ENCODE peak calls at places on chromosome 15, in ten cellular contexts. One of them, this sample, is unnamed. For H3K4me1 and H3K36me3, the result is how much of the 10 kb centered on the place peaks cover.

GRCh38 chr15:39230205-39230916 is 350.5 kb upstream of the THBS1 start:
- DNase-seq in esophagus squamous epithelium: no peak
- DNase-seq in stomach: no peak
- DNase-seq in CD8-positive, alpha-beta memory T cell: no peak
- DNase-seq in breast epithelium: no peak
- DNase-seq in thyroid gland: no peak
- DNase-seq in lower lobe of right lung: no peak
- DNase-seq in sigmoid colon: no peak
- DNase-seq in spleen: no peak
- DNase-seq in endothelial cell of umbilical vein: peak
- DNase-seq in this sample: no peak

GRCh38 chr15:91970142-91970541 is 116.6 kb downstream of the SLCO3A1 start:
- DNase-seq in esophagus squamous epithelium: no peak
- DNase-seq in stomach: peak
- DNase-seq in CD8-positive, alpha-beta memory T cell: no peak
- DNase-seq in breast epithelium: no peak
- DNase-seq in thyroid gland: no peak
- DNase-seq in lower lobe of right lung: no peak
- DNase-seq in sigmoid colon: peak
- DNase-seq in spleen: no peak
- DNase-seq in endothelial cell of umbilical vein: no peak
- DNase-seq in this sample: no peak

GRCh38 chr15:37907136-37907535 is 27.3 kb upstream of the TMCO5A start:
- DNase-seq in esophagus squamous epithelium: no peak
- DNase-seq in stomach: no peak
- DNase-seq in CD8-positive, alpha-beta memory T cell: no peak
- DNase-seq in breast epithelium: no peak
- DNase-seq in thyroid gland: no peak
- DNase-seq in lower lobe of right lung: no peak
- DNase-seq in sigmoid colon: no peak
- DNase-seq in spleen: no peak
- DNase-seq in endothelial cell of umbilical vein: no peak
- DNase-seq in this sample: no peak

GRCh38 chr15:67968564-67969440 is 85.3 kb upstream of the PIAS1 start:
- DNase-seq in esophagus squamous epithelium: no peak
- DNase-seq in stomach: no peak
- DNase-seq in CD8-positive, alpha-beta memory T cell: no peak
- DNase-seq in breast epithelium: no peak
- DNase-seq in thyroid gland: no peak
- DNase-seq in lower lobe of right lung: no peak
- DNase-seq in sigmoid colon: no peak
- DNase-seq in spleen: no peak
- DNase-seq in endothelial cell of umbilical vein: no peak
- DNase-seq in this sample: no peak

GRCh38 chr15:29312387-29312786 is 42.8 kb upstream of the NSMCE3 start:
- DNase-seq in esophagus squamous epithelium: no peak
- DNase-seq in stomach: no peak
- DNase-seq in CD8-positive, alpha-beta memory T cell: no peak
- DNase-seq in breast epithelium: no peak
- DNase-seq in thyroid gland: no peak
- DNase-seq in lower lobe of right lung: no peak
- DNase-seq in sigmoid colon: no peak
- DNase-seq in spleen: no peak
- DNase-seq in endothelial cell of umbilical vein: no peak
- DNase-seq in this sample: no peak

GRCh38 chr15:74191798-74192197 is 10.8 kb downstream of the STRA6 start:
- DNase-seq in esophagus squamous epithelium: no peak
- DNase-seq in stomach: no peak
- DNase-seq in CD8-positive, alpha-beta memory T cell: no peak
- DNase-seq in breast epithelium: no peak
- DNase-seq in thyroid gland: peak
- DNase-seq in lower lobe of right lung: no peak
- DNase-seq in sigmoid colon: no peak
- DNase-seq in spleen: no peak
- DNase-seq in endothelial cell of umbilical vein: no peak
- DNase-seq in this sample: no peak

GRCh38 chr15:64854041-64854440 is 12.3 kb downstream of the PLEKHO2 start:
- DNase-seq in esophagus squamous epithelium: no peak
- DNase-seq in stomach: no peak
- DNase-seq in CD8-positive, alpha-beta memory T cell: no peak
- DNase-seq in breast epithelium: no peak
- DNase-seq in thyroid gland: peak
- DNase-seq in lower lobe of right lung: no peak
- DNase-seq in sigmoid colon: peak
- DNase-seq in spleen: no peak
- DNase-seq in endothelial cell of umbilical vein: no peak
- DNase-seq in this sample: no peak

GRCh38 chr15:89003865-89004725 is 84.2 kb upstream of the ABHD2 start:
- DNase-seq in esophagus squamous epithelium: no peak
- DNase-seq in stomach: no peak
- DNase-seq in CD8-positive, alpha-beta memory T cell: peak
- DNase-seq in breast epithelium: no peak
- DNase-seq in thyroid gland: peak
- DNase-seq in lower lobe of right lung: no peak
- DNase-seq in sigmoid colon: no peak
- DNase-seq in spleen: no peak
- DNase-seq in endothelial cell of umbilical vein: peak
- DNase-seq in this sample: no peak

GRCh38 chr15:87944687-87945086 is 311.9 kb downstream of the NTRK3 start:
- DNase-seq in esophagus squamous epithelium: no peak
- DNase-seq in stomach: no peak
- DNase-seq in CD8-positive, alpha-beta memory T cell: no peak
- DNase-seq in breast epithelium: no peak
- DNase-seq in thyroid gland: no peak
- DNase-seq in lower lobe of right lung: no peak
- DNase-seq in sigmoid colon: no peak
- DNase-seq in spleen: no peak
- DNase-seq in endothelial cell of umbilical vein: no peak
- DNase-seq in this sample: no peak

GRCh38 chr15:96348112-96349027 is 17.9 kb downstream of the NR2F2 start:
- DNase-seq in esophagus squamous epithelium: no peak
- DNase-seq in stomach: no peak
- DNase-seq in CD8-positive, alpha-beta memory T cell: no peak
- DNase-seq in breast epithelium: no peak
- DNase-seq in thyroid gland: no peak
- DNase-seq in lower lobe of right lung: no peak
- DNase-seq in sigmoid colon: no peak
- DNase-seq in spleen: no peak
- DNase-seq in endothelial cell of umbilical vein: peak
- DNase-seq in this sample: no peak

GRCh38 chr15:39588531-39589192 is 7.8 kb downstream of the THBS1 start:
- DNase-seq in esophagus squamous epithelium: no peak
- DNase-seq in stomach: no peak
- DNase-seq in CD8-positive, alpha-beta memory T cell: no peak
- DNase-seq in breast epithelium: no peak
- DNase-seq in thyroid gland: no peak
- DNase-seq in lower lobe of right lung: no peak
- DNase-seq in sigmoid colon: no peak
- DNase-seq in spleen: no peak
- DNase-seq in endothelial cell of umbilical vein: peak
- DNase-seq in this sample: no peak

GRCh38 chr15:34284937-34285336 is 52.6 kb downstream of the SLC12A6 start:
- DNase-seq in esophagus squamous epithelium: no peak
- DNase-seq in stomach: no peak
- DNase-seq in CD8-positive, alpha-beta memory T cell: no peak
- DNase-seq in breast epithelium: no peak
- DNase-seq in thyroid gland: no peak
- DNase-seq in lower lobe of right lung: no peak
- DNase-seq in sigmoid colon: no peak
- DNase-seq in spleen: no peak
- DNase-seq in endothelial cell of umbilical vein: no peak
- DNase-seq in this sample: no peak

GRCh38 chr15:79004336-79004735 is 59.5 kb upstream of the CTSH start:
- DNase-seq in esophagus squamous epithelium: no peak
- DNase-seq in stomach: no peak
- DNase-seq in CD8-positive, alpha-beta memory T cell: no peak
- DNase-seq in breast epithelium: no peak
- DNase-seq in thyroid gland: no peak
- DNase-seq in lower lobe of right lung: no peak
- DNase-seq in sigmoid colon: no peak
- DNase-seq in spleen: no peak
- DNase-seq in endothelial cell of umbilical vein: peak
- DNase-seq in this sample: no peak

DNA sequence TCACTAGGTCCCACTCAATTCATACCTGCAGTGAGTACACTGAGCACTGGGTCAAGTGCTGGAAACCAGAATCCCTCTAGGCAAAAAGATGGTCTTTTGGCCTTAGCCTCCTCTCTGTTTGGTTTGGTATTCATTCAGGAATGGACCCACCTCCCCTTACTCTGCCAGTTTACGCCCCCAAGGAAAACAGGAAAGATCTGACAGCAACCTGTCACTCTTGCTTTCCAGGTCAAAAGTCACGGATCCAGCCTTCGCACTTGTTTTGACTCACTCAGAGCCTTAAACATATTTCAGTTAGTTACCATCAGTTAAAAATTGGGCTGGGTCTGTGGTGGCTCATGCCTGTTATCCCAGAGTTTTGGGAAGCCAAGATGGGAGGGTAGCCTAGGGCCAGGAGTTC is 68.1 kb downstream of the SYNM start:
- DNase-seq in esophagus squamous epithelium: no peak
- DNase-seq in stomach: no peak
- DNase-seq in CD8-positive, alpha-beta memory T cell: no peak
- DNase-seq in breast epithelium: no peak
- DNase-seq in thyroid gland: no peak
- DNase-seq in lower lobe of right lung: no peak
- DNase-seq in sigmoid colon: no peak
- DNase-seq in spleen: no peak
- DNase-seq in endothelial cell of umbilical vein: no peak
- DNase-seq in this sample: no peak
- H3K4me1 ChIP-seq in esophagus squamous epithelium: under half
- H3K4me1 ChIP-seq in stomach: under half
- H3K4me1 ChIP-seq in CD8-positive, alpha-beta memory T cell: under half
- H3K4me1 ChIP-seq in breast epithelium: under half
- H3K4me1 ChIP-seq in thyroid gland: under half
- H3K4me1 ChIP-seq in lower lobe of right lung: under half
- H3K4me1 ChIP-seq in sigmoid colon: under half
- H3K4me1 ChIP-seq in spleen: under half
- H3K4me1 ChIP-seq in endothelial cell of umbilical vein: under half
- H3K4me1 ChIP-seq in this sample: under half

GRCh38 chr15:85327820-85328219 is 52.6 kb upstream of the AKAP13 start:
- DNase-seq in esophagus squamous epithelium: no peak
- DNase-seq in stomach: no peak
- DNase-seq in CD8-positive, alpha-beta memory T cell: no peak
- DNase-seq in breast epithelium: no peak
- DNase-seq in thyroid gland: no peak
- DNase-seq in lower lobe of right lung: no peak
- DNase-seq in sigmoid colon: no peak
- DNase-seq in spleen: no peak
- DNase-seq in endothelial cell of umbilical vein: no peak
- DNase-seq in this sample: no peak
- H3K4me3 ChIP-seq in esophagus squamous epithelium: no peak
- H3K4me3 ChIP-seq in stomach: no peak
- H3K4me3 ChIP-seq in CD8-positive, alpha-beta memory T cell: no peak
- H3K4me3 ChIP-seq in breast epithelium: no peak
- H3K4me3 ChIP-seq in thyroid gland: no peak
- H3K4me3 ChIP-seq in lower lobe of right lung: no peak
- H3K4me3 ChIP-seq in sigmoid colon: no peak
- H3K4me3 ChIP-seq in spleen: no peak
- H3K4me3 ChIP-seq in endothelial cell of umbilical vein: no peak
- H3K4me3 ChIP-seq in this sample: no peak

GRCh38 chr15:90763700-90764099 is 46.6 kb downstream of the BLM start:
- DNase-seq in esophagus squamous epithelium: no peak
- DNase-seq in stomach: no peak
- DNase-seq in CD8-positive, alpha-beta memory T cell: no peak
- DNase-seq in breast epithelium: no peak
- DNase-seq in thyroid gland: no peak
- DNase-seq in lower lobe of right lung: no peak
- DNase-seq in sigmoid colon: no peak
- DNase-seq in spleen: no peak
- DNase-seq in endothelial cell of umbilical vein: no peak
- DNase-seq in this sample: no peak

GRCh38 chr15:90762109-90762508 is 45.0 kb downstream of the BLM start:
- DNase-seq in esophagus squamous epithelium: no peak
- DNase-seq in stomach: peak
- DNase-seq in CD8-positive, alpha-beta memory T cell: no peak
- DNase-seq in breast epithelium: no peak
- DNase-seq in thyroid gland: peak
- DNase-seq in lower lobe of right lung: peak
- DNase-seq in sigmoid colon: peak
- DNase-seq in spleen: peak
- DNase-seq in endothelial cell of umbilical vein: no peak
- DNase-seq in this sample: no peak

GRCh38 chr15:90761629-90762028 is 44.5 kb downstream of the BLM start:
- DNase-seq in esophagus squamous epithelium: no peak
- DNase-seq in stomach: no peak
- DNase-seq in CD8-positive, alpha-beta memory T cell: no peak
- DNase-seq in breast epithelium: no peak
- DNase-seq in thyroid gland: no peak
- DNase-seq in lower lobe of right lung: no peak
- DNase-seq in sigmoid colon: no peak
- DNase-seq in spleen: no peak
- DNase-seq in endothelial cell of umbilical vein: no peak
- DNase-seq in this sample: no peak

GRCh38 chr15:90757461-90757860 is 40.3 kb downstream of the BLM start:
- DNase-seq in esophagus squamous epithelium: no peak
- DNase-seq in stomach: no peak
- DNase-seq in CD8-positive, alpha-beta memory T cell: no peak
- DNase-seq in breast epithelium: no peak
- DNase-seq in thyroid gland: no peak
- DNase-seq in lower lobe of right lung: no peak
- DNase-seq in sigmoid colon: no peak
- DNase-seq in spleen: no peak
- DNase-seq in endothelial cell of umbilical vein: no peak
- DNase-seq in this sample: no peak

GRCh38 chr15:90760661-90761232 is 43.6 kb downstream of the BLM start:
- DNase-seq in esophagus squamous epithelium: no peak
- DNase-seq in stomach: no peak
- DNase-seq in CD8-positive, alpha-beta memory T cell: no peak
- DNase-seq in breast epithelium: no peak
- DNase-seq in thyroid gland: no peak
- DNase-seq in lower lobe of right lung: no peak
- DNase-seq in sigmoid colon: no peak
- DNase-seq in spleen: no peak
- DNase-seq in endothelial cell of umbilical vein: no peak
- DNase-seq in this sample: no peak
- H3K36me3 ChIP-seq in esophagus squamous epithelium: under half
- H3K36me3 ChIP-seq in stomach: under half
- H3K36me3 ChIP-seq in CD8-positive, alpha-beta memory T cell: under half
- H3K36me3 ChIP-seq in breast epithelium: under half
- H3K36me3 ChIP-seq in thyroid gland: under half
- H3K36me3 ChIP-seq in lower lobe of right lung: under half
- H3K36me3 ChIP-seq in sigmoid colon: under half
- H3K36me3 ChIP-seq in spleen: under half
- H3K36me3 ChIP-seq in endothelial cell of umbilical vein: under half
- H3K36me3 ChIP-seq in this sample: under half

DNA sequence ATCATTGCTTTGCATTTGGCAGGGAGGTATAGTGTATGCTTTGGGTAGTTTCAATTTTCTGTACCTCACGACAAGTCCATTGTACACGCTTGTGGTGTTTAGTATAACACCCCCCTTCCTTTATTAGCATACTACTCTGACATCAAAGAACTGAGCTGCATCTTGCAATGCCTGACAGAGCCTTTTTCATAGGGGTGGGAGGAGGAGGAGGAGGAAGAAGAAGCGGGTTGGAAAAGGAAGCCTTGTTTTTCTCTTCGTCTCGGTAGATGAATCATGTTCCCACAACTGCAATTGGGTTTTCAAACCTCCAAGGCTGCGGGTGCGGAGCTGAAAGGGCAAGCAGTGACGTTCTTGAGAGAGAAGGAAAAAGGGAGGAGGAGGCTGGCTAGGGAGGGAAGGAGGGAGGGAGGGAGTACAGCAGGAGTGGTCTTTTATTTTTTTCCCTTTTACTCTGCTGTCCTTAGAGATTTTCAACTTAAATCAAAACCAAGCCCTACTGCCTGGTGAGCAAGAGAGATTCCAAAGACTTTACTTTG is 175.7 kb downstream of the KLHL25 start:
- DNase-seq in esophagus squamous epithelium: no peak
- DNase-seq in stomach: peak
- DNase-seq in CD8-positive, alpha-beta memory T cell: peak
- DNase-seq in breast epithelium: no peak
- DNase-seq in thyroid gland: peak
- DNase-seq in lower lobe of right lung: no peak
- DNase-seq in sigmoid colon: peak
- DNase-seq in spleen: no peak
- DNase-seq in endothelial cell of umbilical vein: peak
- DNase-seq in this sample: peak
- H3K4me1 ChIP-seq in esophagus squamous epithelium: under half
- H3K4me1 ChIP-seq in stomach: half or more
- H3K4me1 ChIP-seq in CD8-positive, alpha-beta memory T cell: under half
- H3K4me1 ChIP-seq in breast epithelium: under half
- H3K4me1 ChIP-seq in thyroid gland: half or more
- H3K4me1 ChIP-seq in lower lobe of right lung: half or more
- H3K4me1 ChIP-seq in sigmoid colon: under half
- H3K4me1 ChIP-seq in spleen: under half
- H3K4me1 ChIP-seq in endothelial cell of umbilical vein: under half
- H3K4me1 ChIP-seq in this sample: under half

This sample was measured in effector memory CD4-positive, alpha-beta T cell.